ENCODE peak calls at places on chromosomes 7 and 10, in seven cellular contexts. M is hepatocyte, Y is mesendoderm, S is SK-N-SH, H is HCT116, C is PC-3, Z is DND-41. F is an unnamed sample.

GRCh38 chr10:66755474-66755873 is 170.4 kb upstream of the LRRTM3 start:
- DNase-seq in M (no peak), Y (no peak), S (no peak), H (no peak), C (peak; percentile 67), Z (no peak), F (no peak)

GRCh38 chr7:106260136-106260561 is 24.6 kb downstream of the NAMPT start:
- DNase-seq in M (no peak), Y (no peak), S (no peak), H (no peak), C (no peak), Z (peak; percentile 28), F (no peak)

GRCh38 chr7:8434290-8435002 is 1.0 kb downstream of the NXPH1 start:
- DNase-seq in M (no peak), Y (peak; percentile 71), S (peak; percentile 88), H (no peak), C (no peak), Z (no peak), F (no peak)

GRCh38 chr10:23656735-23657134 is 217.9 kb downstream of the OTUD1 start:
- DNase-seq in M (peak; percentile 18), Y (peak; percentile 60), S (no peak), H (no peak), C (peak; percentile 38), Z (peak; percentile 20), F (no peak)

GRCh38 chr7:120792861-120793130 is 65.1 kb downstream of the TSPAN12 start:
- DNase-seq in M (no peak), Y (no peak), S (no peak), H (no peak), C (no peak), Z (no peak), F (no peak)

GRCh38 chr7:36048141-36048901 is 104.7 kb upstream of the EEPD1 start:
- DNase-seq in M (no peak), Y (no peak), S (peak; percentile 58), H (no peak), C (peak; percentile 90), Z (no peak), F (peak; percentile 76)

GRCh38 chr7:24075426-24075810 is 208.6 kb upstream of the NPY start:
- DNase-seq in M (no peak), Y (no peak), S (no peak), H (no peak), C (peak; percentile 50), Z (no peak), F (no peak)

GRCh38 chr10:100222529-100222928 is 6.9 kb downstream of the CHUK start:
- DNase-seq in M (no peak), Y (no peak), S (no peak), H (no peak), C (no peak), Z (no peak), F (no peak)

GRCh38 chr10:110843031-110843430 is 28.7 kb upstream of the PDCD4 start:
- DNase-seq in M (no peak), Y (no peak), S (no peak), H (no peak), C (no peak), Z (no peak), F (no peak)

GRCh38 chr10:104342941-104343411 is 4.7 kb upstream of the ITPRIP start:
- DNase-seq in M (no peak), Y (peak; percentile 71), S (no peak), H (no peak), C (no peak), Z (no peak), F (no peak)

GRCh38 chr7:46391215-46391614 is 470.1 kb upstream of the IGFBP3 start:
- DNase-seq in M (peak; percentile 49), Y (peak; percentile 29), S (no peak), H (no peak), C (no peak), Z (no peak), F (no peak)

GRCh38 chr7:19665399-19666008 is 43.3 kb downstream of the POLR1F start:
- DNase-seq in M (peak; percentile 37), Y (peak; percentile 34), S (peak; percentile 39), H (peak; percentile 12), C (peak; percentile 50), Z (no peak), F (no peak)

GRCh38 chr7:98194672-98195457 is 16.4 kb upstream of the BHLHA15 start:
- DNase-seq in M (no peak), Y (no peak), S (no peak), H (no peak), C (no peak), Z (no peak), F (peak; percentile 87)

GRCh38 chr7:151945224-151945623 is 11.0 kb upstream of the GALNTL5 start:
- DNase-seq in M (no peak), Y (no peak), S (no peak), H (no peak), C (no peak), Z (no peak), F (no peak)

GRCh38 chr7:410395-410910 is 109.2 kb downstream of the PDGFA start:
- DNase-seq in M (no peak), Y (no peak), S (peak; percentile 38), H (no peak), C (no peak), Z (no peak), F (peak; percentile 80)

GRCh38 chr10:14879055-14879800 is 562 bp downstream of the SUV39H2 start:
- DNase-seq in M (peak; percentile 36), Y (peak; percentile 79), S (no peak), H (no peak), C (no peak), Z (peak; percentile 64), F (peak; percentile 85)

GRCh38 chr10:480928-481551 is 208.4 kb downstream of the DIP2C start:
- DNase-seq in M (peak; percentile 34), Y (no peak), S (peak; percentile 83), H (no peak), C (no peak), Z (no peak), F (no peak)

GRCh38 chr7:102097601-102098161 is 189.0 kb upstream of the SH2B2 start:
- DNase-seq in M (peak; percentile 64), Y (no peak), S (no peak), H (peak; percentile 88), C (peak; percentile 40), Z (no peak), F (peak; percentile 90)

GRCh38 chr7:120695848-120696247 is 162.1 kb downstream of the TSPAN12 start:
- DNase-seq in M (no peak), Y (no peak), S (no peak), H (no peak), C (no peak), Z (no peak), F (no peak)

GRCh38 chr10:97333601-97334369 is 744 bp downstream of the FRAT2 start:
- DNase-seq in M (peak; percentile 59), Y (peak; percentile 80), S (peak; percentile 75), H (no peak), C (peak; percentile 47), Z (peak; percentile 39), F (peak; percentile 87)

GRCh38 chr7:30906014-30906413 is 5.6 kb upstream of the AQP1 start:
- DNase-seq in M (no peak), Y (no peak), S (no peak), H (no peak), C (no peak), Z (no peak), F (no peak)

GRCh38 chr7:41333506-41333905 is 369.4 kb downstream of the INHBA start:
- DNase-seq in M (no peak), Y (no peak), S (no peak), H (no peak), C (no peak), Z (no peak), F (no peak)

GRCh38 chr7:131164025-131164899 is 163.4 kb upstream of the MKLN1 start:
- DNase-seq in M (no peak), Y (peak; percentile 56), S (no peak), H (peak; percentile 69), C (peak; percentile 91), Z (no peak), F (peak; percentile 80)

GRCh38 chr10:98638920-98639319 is 192.2 kb upstream of the HPS1 start:
- DNase-seq in M (no peak), Y (no peak), S (no peak), H (no peak), C (no peak), Z (no peak), F (no peak)

DNA sequence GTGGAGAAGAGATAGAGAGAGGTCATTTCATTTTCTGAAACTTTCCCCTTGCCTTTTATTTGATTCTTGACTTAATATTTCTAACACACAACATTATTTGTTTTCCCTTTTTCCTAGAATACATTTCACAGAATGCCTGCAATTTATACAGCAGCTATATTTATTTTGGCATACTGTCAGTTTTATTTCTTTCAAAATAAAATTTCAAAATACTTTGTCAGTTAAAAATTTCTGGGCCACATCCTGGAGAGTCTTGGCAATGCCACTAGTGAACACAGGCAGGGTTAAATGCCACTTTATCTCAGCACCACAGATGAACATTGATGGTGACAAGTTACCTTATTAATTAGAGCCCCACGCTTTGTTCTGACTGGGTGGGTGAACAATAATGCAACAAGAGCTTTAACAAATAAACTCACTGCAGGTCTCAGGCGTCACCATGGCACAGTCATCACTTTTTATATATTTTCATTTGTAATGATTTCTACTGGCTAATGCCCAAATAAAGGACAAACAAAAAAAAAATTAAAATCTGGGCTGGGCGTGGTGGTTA is 494.0 kb downstream of the KIF20B start:
- DNase-seq in M (no peak), Y (no peak), S (no peak), H (no peak), C (no peak), Z (no peak), F (no peak)
- H3K79me2 ChIP-seq in M (no peaks in the 10 kb centered on the region), Y (no peaks in the 10 kb centered on the region), S (no peaks in the 10 kb centered on the region), H (no peaks in the 10 kb centered on the region), C (no peaks in the 10 kb centered on the region), Z (no peaks in the 10 kb centered on the region), F (no peaks in the 10 kb centered on the region)

GRCh38 chr7:100914208-100914878 is 18.7 kb upstream of the ACHE start:
- DNase-seq in M (no peak), Y (no peak), S (no peak), H (no peak), C (peak; percentile 17), Z (no peak), F (no peak)
- H3K4me3 ChIP-seq in M (no peak overlapping the region), Y (no peak overlapping the region), S (no peak overlapping the region), H (no peak overlapping the region), C (no peak overlapping the region), Z (no peak overlapping the region), F (no peak overlapping the region)

GRCh38 chr10:45581497-45582385 is 90.8 kb downstream of the ZFAND4 start:
- DNase-seq in M (no peak), Y (no peak), S (no peak), H (no peak), C (peak; percentile 18), Z (no peak), F (no peak)

GRCh38 chr10:45582386-45582781 is 90.2 kb downstream of the ZFAND4 start:
- DNase-seq in M (no peak), Y (no peak), S (no peak), H (no peak), C (no peak), Z (no peak), F (no peak)

GRCh38 chr10:45580371-45580770 is 92.2 kb downstream of the ZFAND4 start:
- DNase-seq in M (no peak), Y (no peak), S (no peak), H (no peak), C (no peak), Z (no peak), F (no peak)

GRCh38 chr10:45578384-45578946 is 94.1 kb downstream of the ZFAND4 start:
- DNase-seq in M (no peak), Y (no peak), S (no peak), H (no peak), C (no peak), Z (no peak), F (no peak)

GRCh38 chr10:45580781-45581496 is 91.6 kb downstream of the ZFAND4 start:
- DNase-seq in M (no peak), Y (peak; percentile 20), S (no peak), H (no peak), C (no peak), Z (no peak), F (no peak)
- H3K79me2 ChIP-seq in M (peaks cover 44% of the 10 kb centered on the region), Y (no peaks in the 10 kb centered on the region), S (peaks cover 15% of the 10 kb centered on the region), H (peaks cover 2% of the 10 kb centered on the region), C (peaks cover 15% of the 10 kb centered on the region), Z (peaks cover 17% of the 10 kb centered on the region), F (peaks cover 15% of the 10 kb centered on the region)

GRCh38 chr10:119306514-119306951 is 99.2 kb downstream of the GRK5 start:
- DNase-seq in M (peak; percentile 12), Y (no peak), S (no peak), H (no peak), C (peak; percentile 34), Z (peak; percentile 82), F (no peak)
- H3K4me3 ChIP-seq in M (no peak overlapping the region), Y (no peak overlapping the region), S (no peak overlapping the region), H (peak overlapping the region; percentile 15), C (no peak overlapping the region), Z (peak overlapping the region; percentile 32), F (no peak overlapping the region)

F was measured in osteoblast.